ENCODE peak calls at places on chromosomes 11 and 22, in six cellular contexts. D is endodermal cell, A is tibial artery, F is cardiac muscle cell, M is tibial nerve, S is upper lobe of right lung. I is an unnamed sample.

GRCh38 chr11:99554232-99554903 is 533.6 kb downstream of the CNTN5 start:
- DNase-seq in D (no peak), A (no peak), F (no peak), M (no peak), S (no peak), I (no peak)

GRCh38 chr22:20666560-20666959 is 107.4 kb upstream of the SERPIND1 start:
- DNase-seq in D (no peak), A (no peak), F (no peak), M (no peak), S (no peak), I (no peak)

GRCh38 chr22:44746836-44747519 is 5.4 kb upstream of the ARHGAP8 start:
- DNase-seq in D (peak; percentile 76), A (no peak), F (no peak), M (no peak), S (no peak), I (no peak)

GRCh38 chr11:92843455-92843854 is 126.0 kb upstream of the MTNR1B start:
- DNase-seq in D (no peak), A (no peak), F (no peak), M (no peak), S (no peak), I (no peak)

GRCh38 chr11:71183878-71184277 is 68.5 kb downstream of the SHANK2 start:
- DNase-seq in D (no peak), A (peak; percentile 2), F (no peak), M (no peak), S (peak; percentile 47), I (no peak)

GRCh38 chr11:13101836-13102574 is 92.9 kb downstream of the RASSF10 start:
- DNase-seq in D (no peak), A (no peak), F (no peak), M (no peak), S (no peak), I (no peak)

GRCh38 chr11:15101072-15101701 is 13.5 kb upstream of the INSC start:
- DNase-seq in D (peak; percentile 88), A (no peak), F (peak; percentile 78), M (peak; percentile 31), S (peak; percentile 71), I (peak; percentile 58)

GRCh38 chr11:798093-798713 is at the start of gene SLC25A22:
- DNase-seq in D (peak; percentile 92), A (no peak), F (peak; percentile 91), M (peak; percentile 60), S (peak; percentile 92), I (peak; percentile 88)

GRCh38 chr11:79198898-79199250 is 242.0 kb downstream of the TENM4 start:
- DNase-seq in D (no peak), A (no peak), F (no peak), M (no peak), S (no peak), I (no peak)

GRCh38 chr11:43486141-43486540 is 127.4 kb downstream of the TTC17 start:
- DNase-seq in D (no peak), A (no peak), F (no peak), M (no peak), S (no peak), I (no peak)

GRCh38 chr11:69285766-69286165 is 8.2 kb upstream of the MYEOV start:
- DNase-seq in D (no peak), A (no peak), F (no peak), M (no peak), S (no peak), I (peak; percentile 31)

GRCh38 chr11:69286358-69287327 is 7.3 kb upstream of the MYEOV start:
- DNase-seq in D (peak; percentile 78), A (no peak), F (peak; percentile 36), M (no peak), S (no peak), I (no peak)

GRCh38 chr11:69288883-69289242 is 5.1 kb upstream of the MYEOV start:
- DNase-seq in D (no peak), A (no peak), F (no peak), M (no peak), S (no peak), I (no peak)

GRCh38 chr11:69290791-69291190 is 3.2 kb upstream of the MYEOV start:
- DNase-seq in D (no peak), A (no peak), F (no peak), M (no peak), S (no peak), I (no peak)

GRCh38 chr11:69287968-69288882 is 5.7 kb upstream of the MYEOV start:
- DNase-seq in D (no peak), A (no peak), F (no peak), M (no peak), S (peak; percentile 87), I (peak; percentile 63)
- H3K27ac ChIP-seq in D (no peak overlapping the region), A (no peak overlapping the region), F (no peak overlapping the region), M (no peak overlapping the region), S (peak overlapping the region; percentile 30), I (no peak overlapping the region)

GRCh38 chr11:76132268-76132667 is 74.0 kb downstream of the WNT11 start:
- DNase-seq in D (no peak), A (no peak), F (no peak), M (no peak), S (no peak), I (no peak)
- H3K4me1 ChIP-seq in D (peaks cover 8% of the 10 kb centered on the region), A (peaks cover 24% of the 10 kb centered on the region), F (peaks cover 46% of the 10 kb centered on the region), M (peaks cover 4% of the 10 kb centered on the region), S (peaks cover 22% of the 10 kb centered on the region), I (peaks cover 6% of the 10 kb centered on the region)

DNA sequence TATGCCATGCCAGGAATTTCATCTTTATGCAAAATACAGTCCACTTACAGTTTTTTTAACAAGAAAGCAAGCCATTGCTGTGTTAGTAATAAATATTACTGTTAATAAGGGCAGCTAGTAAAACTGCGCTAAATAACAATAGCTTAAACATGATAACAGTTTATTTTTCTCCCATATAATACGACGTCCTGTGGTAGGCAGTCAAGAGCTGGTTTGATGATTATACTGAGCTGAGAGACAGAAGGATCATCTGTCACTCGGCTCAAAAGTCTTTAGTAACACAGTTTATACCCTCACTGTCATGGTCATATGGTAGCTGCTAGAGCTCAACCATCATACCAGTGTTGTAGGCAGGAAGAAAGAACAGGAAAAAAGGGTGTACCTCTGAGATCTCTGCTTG is 29.1 kb upstream of the ANGPTL5 start:
- DNase-seq in D (no peak), A (no peak), F (no peak), M (no peak), S (no peak), I (no peak)
- TF ChIP-seq CTCF in D (no peak), A (no peak), F (no peak), M (no peak), S (no peak), I (no peak)

DNA sequence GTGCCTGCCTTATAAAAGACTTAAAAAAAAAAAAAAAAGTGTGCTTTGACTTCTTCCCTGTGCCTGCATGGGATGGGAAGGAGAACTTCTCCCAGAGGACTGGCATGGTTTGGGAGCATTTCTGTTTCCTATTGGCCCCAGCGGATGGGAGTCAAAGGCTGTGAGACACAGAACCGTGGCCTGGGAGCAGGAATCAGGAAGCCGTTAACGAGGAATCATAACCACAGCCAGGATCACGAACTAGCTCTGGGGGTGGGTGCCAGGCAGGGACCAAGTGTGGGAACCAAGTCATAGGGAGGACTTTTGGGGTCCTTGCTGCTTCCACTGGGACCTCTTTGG is 526 bp downstream of the C1QTNF6 start:
- DNase-seq in D (peak; percentile 65), A (no peak), F (peak; percentile 23), M (no peak), S (no peak), I (no peak)
- H3K27ac ChIP-seq in D (peak overlapping the region; percentile 85), A (peak overlapping the region; percentile 55), F (peak overlapping the region; percentile 87), M (peak overlapping the region; percentile 57), S (peak overlapping the region; percentile 82), I (peak overlapping the region; percentile 82)

GRCh38 chr22:28883657-28883916 is 215 bp downstream of the ZNRF3 start:
- DNase-seq in D (no peak), A (no peak), F (no peak), M (no peak), S (no peak), I (no peak)
- H3K4me1 ChIP-seq in D (peaks cover 15% of the 10 kb centered on the region), A (peaks cover 24% of the 10 kb centered on the region), F (peaks cover 35% of the 10 kb centered on the region), M (peaks cover 19% of the 10 kb centered on the region), S (peaks cover 11% of the 10 kb centered on the region), I (peaks cover 23% of the 10 kb centered on the region)

GRCh38 chr11:10294289-10294953 is 402 bp upstream of the SBF2 start:
- DNase-seq in D (peak; percentile 77), A (peak; percentile 45), F (peak; percentile 55), M (no peak), S (peak; percentile 69), I (peak; percentile 68)

GRCh38 chr11:10295056-10295901 is 1.3 kb upstream of the SBF2 start:
- DNase-seq in D (no peak), A (no peak), F (no peak), M (no peak), S (no peak), I (no peak)

GRCh38 chr11:10301656-10302293 is 3.1 kb upstream of the ADM start:
- DNase-seq in D (no peak), A (no peak), F (no peak), M (no peak), S (no peak), I (no peak)

GRCh38 chr11:10302294-10302743 is 2.6 kb upstream of the ADM start:
- DNase-seq in D (peak; percentile 64), A (no peak), F (peak; percentile 19), M (no peak), S (no peak), I (peak; percentile 63)

GRCh38 chr11:10298342-10298741 is 4.3 kb upstream of the SBF2 start:
- DNase-seq in D (no peak), A (no peak), F (peak; percentile 32), M (no peak), S (no peak), I (no peak)
- TF ChIP-seq CTCF in D (peak; percentile 53), A (no peak), F (peak; percentile 32), M (no peak), S (peak; percentile 14), I (no peak)